ENCODE peak calls at places on chromosomes 6 and 20, in four cellular contexts. H is GM10248, P is breast epithelium, N is HFFc6. D is an unnamed sample.

GRCh38 chr20:839015-839414 is 5.5 kb downstream of the FAM110A start:
- DNase-seq in H (no peak), P (no peak), N (no peak), D (no peak)

GRCh38 chr6:131597448-131597847 is 24.4 kb downstream of the ARG1 start:
- DNase-seq in H (no peak), P (no peak), N (no peak), D (no peak)

GRCh38 chr6:32073066-32073465 is 34.9 kb downstream of the CYP21A2 start:
- DNase-seq in H (no peak), P (no peak), N (no peak), D (no peak)

GRCh38 chr6:109465772-109466171 is 10.2 kb upstream of the MICAL1 start:
- DNase-seq in H (no peak), P (peak), N (no peak), D (peak)

GRCh38 chr6:14985366-14985765 is 260.5 kb upstream of the JARID2 start:
- DNase-seq in H (no peak), P (no peak), N (no peak), D (no peak)

GRCh38 chr6:111793711-111794111 is 79.5 kb downstream of the FYN start:
- DNase-seq in H (peak), P (no peak), N (no peak), D (no peak)

GRCh38 chr6:75098709-75099108 is 107.1 kb downstream of the COL12A1 start:
- DNase-seq in H (no peak), P (no peak), N (peak), D (no peak)

GRCh38 chr20:32565735-32566032 is 19.4 kb downstream of the NOL4L start:
- DNase-seq in H (no peak), P (no peak), N (no peak), D (no peak)

GRCh38 chr6:78093861-78094360 is 441.1 kb downstream of the MEI4 start:
- DNase-seq in H (no peak), P (no peak), N (no peak), D (no peak)

GRCh38 chr6:163416640-163417253 is 2.2 kb downstream of the QKI start:
- DNase-seq in H (no peak), P (no peak), N (peak), D (no peak)

GRCh38 chr6:166955121-166955864 is 1.1 kb downstream of the RNASET2 start:
- DNase-seq in H (no peak), P (no peak), N (no peak), D (no peak)

GRCh38 chr6:88619951-88620350 is 343.5 kb downstream of the RNGTT start:
- DNase-seq in H (no peak), P (no peak), N (no peak), D (no peak)

GRCh38 chr6:73367761-73368355 is 1.8 kb downstream of the OOEP start:
- DNase-seq in H (no peak), P (no peak), N (no peak), D (no peak)

D was measured in C1 segment of cervical spinal cord.